ENCODE peak calls at places on chromosomes 16 and 17, in five cellular contexts. W is caudate nucleus; C is small intestine; A is activated CD8-positive, alpha-beta memory T cell treated with anti-CD3 and anti-CD28 coated beads for 1 hour; P is NCI-H460. V is an unnamed sample.

GRCh38 chr16:57446530-57447141 is 549 bp downstream of the CIAPIN1 start:
- DNase-seq in W (no peak), C (peak; percentile 67), A (no peak), P (peak; percentile 16), V (peak; percentile 37)

GRCh38 chr17:15909481-15909991 is 35.4 kb upstream of the ADORA2B start:
- DNase-seq in W (no peak), C (no peak), A (no peak), P (no peak), V (no peak)

GRCh38 chr17:44916059-44916780 is 920 bp upstream of the GFAP start:
- DNase-seq in W (no peak), C (no peak), A (no peak), P (no peak), V (no peak)

GRCh38 chr17:29237476-29238132 is 9.1 kb upstream of the CRYBA1 start:
- DNase-seq in W (no peak), C (no peak), A (no peak), P (no peak), V (no peak)

GRCh38 chr17:50035421-50035879 is 20.5 kb upstream of the ITGA3 start:
- DNase-seq in W (no peak), C (no peak), A (no peak), P (no peak), V (no peak)

GRCh38 chr17:15883617-15884111 is 61.3 kb upstream of the ADORA2B start:
- DNase-seq in W (no peak), C (no peak), A (no peak), P (no peak), V (peak; percentile 50)

GRCh38 chr16:30743690-30744089 is 4.5 kb upstream of the PHKG2 start:
- DNase-seq in W (no peak), C (no peak), A (no peak), P (no peak), V (no peak)

GRCh38 chr17:80104321-80104955 is 3.1 kb downstream of the GAA start:
- DNase-seq in W (no peak), C (no peak), A (no peak), P (no peak), V (no peak)

GRCh38 chr17:65557349-65558310 is 3.8 kb downstream of the AXIN2 start:
- DNase-seq in W (no peak), C (peak; percentile 67), A (no peak), P (no peak), V (no peak)

GRCh38 chr17:49401971-49402491 is 12.7 kb downstream of the PHB1 start:
- DNase-seq in W (peak; percentile 28), C (no peak), A (no peak), P (no peak), V (peak; percentile 97)

V was measured in SK-MEL-5.